ENCODE peak calls at places on chromosomes 16 and 17, in eight cellular contexts. Q, O, A, R, C, U, K and E are unnamed samples.
A peak's percentile ranks its signal among the peaks of the same experiment; 100 is the strongest.

GRCh38 chr17:82489117-82489516 is 30.4 kb upstream of the FOXK2 start:
- DNase-seq in K (no peak), R (no peak), O (peak; percentile 83), A (no peak), U (no peak), C (no peak), Q (no peak), E (peak; percentile 16)

GRCh38 chr17:33038740-33039139 is 47.1 kb downstream of the SPACA3 start:
- DNase-seq in O (no peak), K (no peak), U (no peak), R (peak; percentile 88), C (peak; percentile 7), Q (no peak), A (no peak), E (peak; percentile 14)

GRCh38 chr17:83062011-83062817 is 17.2 kb upstream of the METRNL start:
- DNase-seq in O (peak; percentile 65), U (peak; percentile 36), C (no peak), A (no peak), Q (peak; percentile 55), R (no peak), K (no peak), E (no peak)

GRCh38 chr17:47763913-47764582 is 31.0 kb downstream of the TBX21 start:
- DNase-seq in K (no peak), Q (no peak), U (no peak), O (no peak), R (no peak), C (no peak), A (no peak), E (no peak)

GRCh38 chr16:56547120-56547948 is 17.5 kb upstream of the MT4 start:
- DNase-seq in A (no peak), K (peak; percentile 15), U (no peak), Q (no peak), O (peak; percentile 79), R (peak; percentile 73), C (no peak), E (peak; percentile 83)

GRCh38 chr16:71883193-71883848 is 661 bp downstream of the ZNF821 start:
- DNase-seq in K (no peak), C (no peak), R (peak; percentile 62), O (peak; percentile 73), Q (peak; percentile 67), A (peak; percentile 62), U (peak; percentile 50), E (no peak)

GRCh38 chr17:66167189-66167815 is 24.6 kb downstream of the CEP112 start:
- DNase-seq in R (no peak), A (no peak), Q (no peak), K (no peak), O (no peak), C (no peak), U (no peak), E (no peak)

GRCh38 chr17:76271669-76272540 is 6.8 kb downstream of the UBALD2 start:
- DNase-seq in R (peak; percentile 57), K (no peak), U (peak; percentile 55), Q (no peak), C (no peak), O (no peak), A (peak; percentile 67), E (no peak)

GRCh38 chr17:38358586-38359513 is 7.2 kb downstream of the SOCS7 start:
- DNase-seq in K (no peak), Q (no peak), O (no peak), R (no peak), U (no peak), C (no peak), A (no peak), E (no peak)

GRCh38 chr16:31328322-31329052 is 26.5 kb upstream of the ITGAX start:
- DNase-seq in O (no peak), U (no peak), C (no peak), Q (no peak), A (no peak), K (no peak), R (no peak), E (no peak)

GRCh38 chr17:68390888-68391545 is 66.3 kb downstream of the WIPI1 start:
- DNase-seq in Q (no peak), C (no peak), U (no peak), R (no peak), O (no peak), K (no peak), A (no peak), E (no peak)

GRCh38 chr16:87496101-87496801 is 3.4 kb upstream of the ZCCHC14 start:
- DNase-seq in U (no peak), O (peak; percentile 19), C (no peak), R (no peak), K (no peak), A (no peak), Q (no peak), E (no peak)

GRCh38 chr17:76623271-76624146 is 20.0 kb downstream of the ST6GALNAC1 start:
- DNase-seq in O (peak; percentile 92), A (peak; percentile 48), R (peak; percentile 89), C (peak; percentile 30), U (peak; percentile 87), Q (peak; percentile 96), K (peak; percentile 10), E (no peak)

GRCh38 chr16:20868890-20869289 is 31.3 kb downstream of the DCUN1D3 start:
- DNase-seq in O (peak; percentile 92), Q (peak; percentile 89), C (peak; percentile 45), K (no peak), R (peak; percentile 47), U (peak; percentile 79), A (no peak), E (peak; percentile 56)

GRCh38 chr16:75482434-75483205 is 12.6 kb downstream of the CHST6 start:
- DNase-seq in C (no peak), K (no peak), Q (peak; percentile 35), A (no peak), O (peak; percentile 39), U (no peak), R (no peak), E (no peak)

GRCh38 chr17:48077555-48077954 is 23.7 kb downstream of the CBX1 start:
- DNase-seq in R (no peak), O (peak; percentile 26), Q (no peak), K (no peak), A (no peak), C (no peak), U (no peak), E (no peak)

GRCh38 chr17:65400701-65401100 is 160.7 kb downstream of the AXIN2 start:
- DNase-seq in C (no peak), R (no peak), K (no peak), A (no peak), U (no peak), O (no peak), Q (no peak), E (no peak)

GRCh38 chr16:31700530-31701388 is 172.8 kb upstream of the ZNF267 start:
- DNase-seq in C (no peak), R (no peak), Q (peak; percentile 81), U (peak; percentile 92), A (peak; percentile 78), K (peak; percentile 13), O (peak; percentile 96), E (no peak)

GRCh38 chr17:31489295-31490018 is 98.0 kb downstream of the RAB11FIP4 start:
- DNase-seq in A (no peak), U (peak; percentile 78), Q (no peak), C (no peak), R (peak; percentile 72), K (no peak), O (no peak), E (no peak)